ENCODE peak calls at places on chromosomes 3 and 15, in five cellular contexts. One of them, this sample, is unnamed.

GRCh38 chr15:65021475-65021874 is 8.0 kb downstream of the MTFMT start:
- DNase-seq in Caco-2: no peak
- DNase-seq in astrocyte of the hippocampus: no peak
- DNase-seq in left cardiac atrium: no peak
- DNase-seq in NCI-H446: no peak
- DNase-seq in this sample: no peak

GRCh38 chr3:148847351-148847750 is 17.7 kb upstream of the CPA3 start:
- DNase-seq in Caco-2: no peak
- DNase-seq in astrocyte of the hippocampus: peak; percentile 14
- DNase-seq in left cardiac atrium: no peak
- DNase-seq in NCI-H446: no peak
- DNase-seq in this sample: peak; percentile 44

GRCh38 chr3:65178703-65179102 is 490.9 kb upstream of the ADAMTS9 start:
- DNase-seq in Caco-2: no peak
- DNase-seq in astrocyte of the hippocampus: peak; percentile 85
- DNase-seq in left cardiac atrium: no peak
- DNase-seq in NCI-H446: no peak
- DNase-seq in this sample: peak; percentile 62

GRCh38 chr3:104273046-104273649 is 1093.6 kb upstream of the ALCAM start:
- DNase-seq in Caco-2: no peak
- DNase-seq in astrocyte of the hippocampus: peak; percentile 49
- DNase-seq in left cardiac atrium: no peak
- DNase-seq in NCI-H446: peak; percentile 25
- DNase-seq in this sample: peak; percentile 53

GRCh38 chr3:8984081-8984480 is 20.8 kb upstream of the RAD18 start:
- DNase-seq in Caco-2: no peak
- DNase-seq in astrocyte of the hippocampus: no peak
- DNase-seq in left cardiac atrium: no peak
- DNase-seq in NCI-H446: no peak
- DNase-seq in this sample: no peak

GRCh38 chr3:136247436-136247835 is 2.7 kb upstream of the PCCB start:
- DNase-seq in Caco-2: no peak
- DNase-seq in astrocyte of the hippocampus: no peak
- DNase-seq in left cardiac atrium: no peak
- DNase-seq in NCI-H446: no peak
- DNase-seq in this sample: no peak

GRCh38 chr3:81726735-81727134 is 34.7 kb downstream of the GBE1 start:
- DNase-seq in Caco-2: no peak
- DNase-seq in astrocyte of the hippocampus: no peak
- DNase-seq in left cardiac atrium: no peak
- DNase-seq in NCI-H446: no peak
- DNase-seq in this sample: peak; percentile 43

GRCh38 chr3:124850212-124850611 is 37.0 kb downstream of the ITGB5 start:
- DNase-seq in Caco-2: no peak
- DNase-seq in astrocyte of the hippocampus: peak; percentile 37
- DNase-seq in left cardiac atrium: no peak
- DNase-seq in NCI-H446: no peak
- DNase-seq in this sample: peak; percentile 21

GRCh38 chr3:30693470-30694120 is 87.2 kb downstream of the TGFBR2 start:
- DNase-seq in Caco-2: peak; percentile 65
- DNase-seq in astrocyte of the hippocampus: peak; percentile 84
- DNase-seq in left cardiac atrium: no peak
- DNase-seq in NCI-H446: peak; percentile 51
- DNase-seq in this sample: peak; percentile 72

GRCh38 chr15:25909325-25909724 is 46.2 kb upstream of the ATP10A start:
- DNase-seq in Caco-2: no peak
- DNase-seq in astrocyte of the hippocampus: no peak
- DNase-seq in left cardiac atrium: no peak
- DNase-seq in NCI-H446: no peak
- DNase-seq in this sample: no peak

GRCh38 chr3:110708166-110708565 is 363.4 kb upstream of the NECTIN3 start:
- DNase-seq in Caco-2: no peak
- DNase-seq in astrocyte of the hippocampus: peak; percentile 58
- DNase-seq in left cardiac atrium: no peak
- DNase-seq in NCI-H446: no peak
- DNase-seq in this sample: peak; percentile 15

GRCh38 chr3:81886081-81886480 is 124.6 kb upstream of the GBE1 start:
- DNase-seq in Caco-2: no peak
- DNase-seq in astrocyte of the hippocampus: no peak
- DNase-seq in left cardiac atrium: no peak
- DNase-seq in NCI-H446: no peak
- DNase-seq in this sample: no peak

GRCh38 chr3:106534206-106534605 is 665.4 kb upstream of the CBLB start:
- DNase-seq in Caco-2: no peak
- DNase-seq in astrocyte of the hippocampus: peak; percentile 91
- DNase-seq in left cardiac atrium: no peak
- DNase-seq in NCI-H446: no peak
- DNase-seq in this sample: peak; percentile 94

GRCh38 chr15:88015228-88015860 is 241.2 kb downstream of the NTRK3 start:
- DNase-seq in Caco-2: no peak
- DNase-seq in astrocyte of the hippocampus: no peak
- DNase-seq in left cardiac atrium: peak; percentile 23
- DNase-seq in NCI-H446: no peak
- DNase-seq in this sample: no peak

GRCh38 chr3:184965639-184966430 is 153.9 kb downstream of the VPS8 start:
- DNase-seq in Caco-2: no peak
- DNase-seq in astrocyte of the hippocampus: no peak
- DNase-seq in left cardiac atrium: no peak
- DNase-seq in NCI-H446: no peak
- DNase-seq in this sample: no peak

GRCh38 chr3:186164696-186165095 is 55.8 kb upstream of the ETV5 start:
- DNase-seq in Caco-2: no peak
- DNase-seq in astrocyte of the hippocampus: no peak
- DNase-seq in left cardiac atrium: no peak
- DNase-seq in NCI-H446: no peak
- DNase-seq in this sample: no peak

GRCh38 chr15:66859688-66860253 is 157.7 kb downstream of the SMAD6 start:
- DNase-seq in Caco-2: no peak
- DNase-seq in astrocyte of the hippocampus: no peak
- DNase-seq in left cardiac atrium: no peak
- DNase-seq in NCI-H446: no peak
- DNase-seq in this sample: no peak

GRCh38 chr3:73727117-73727802 is 102.5 kb upstream of the PDZRN3 start:
- DNase-seq in Caco-2: no peak
- DNase-seq in astrocyte of the hippocampus: peak; percentile 79
- DNase-seq in left cardiac atrium: peak; percentile 21
- DNase-seq in NCI-H446: no peak
- DNase-seq in this sample: peak; percentile 95

GRCh38 chr15:40697916-40698315 is 2.9 kb downstream of the RAD51 start:
- DNase-seq in Caco-2: no peak
- DNase-seq in astrocyte of the hippocampus: no peak
- DNase-seq in left cardiac atrium: no peak
- DNase-seq in NCI-H446: no peak
- DNase-seq in this sample: no peak

GRCh38 chr3:151999936-152000335 is 126.5 kb downstream of the SUCNR1 start:
- DNase-seq in Caco-2: no peak
- DNase-seq in astrocyte of the hippocampus: no peak
- DNase-seq in left cardiac atrium: no peak
- DNase-seq in NCI-H446: no peak
- DNase-seq in this sample: no peak

GRCh38 chr15:40825661-40826088 is 2.8 kb downstream of the PPP1R14D start:
- DNase-seq in Caco-2: peak; percentile 81
- DNase-seq in astrocyte of the hippocampus: peak; percentile 73
- DNase-seq in left cardiac atrium: no peak
- DNase-seq in NCI-H446: no peak
- DNase-seq in this sample: peak; percentile 28

GRCh38 chr3:55165278-55165677 is 237.4 kb upstream of the LRTM1 start:
- DNase-seq in Caco-2: no peak
- DNase-seq in astrocyte of the hippocampus: no peak
- DNase-seq in left cardiac atrium: no peak
- DNase-seq in NCI-H446: no peak
- DNase-seq in this sample: peak; percentile 48

GRCh38 chr3:58237940-58238681 is 519 bp downstream of the ABHD6 start:
- DNase-seq in Caco-2: peak; percentile 72
- DNase-seq in astrocyte of the hippocampus: peak; percentile 37
- DNase-seq in left cardiac atrium: peak; percentile 67
- DNase-seq in NCI-H446: no peak
- DNase-seq in this sample: no peak

GRCh38 chr3:50333744-50334328 is 5.8 kb upstream of the TUSC2 start:
- DNase-seq in Caco-2: no peak
- DNase-seq in astrocyte of the hippocampus: no peak
- DNase-seq in left cardiac atrium: peak; percentile 80
- DNase-seq in NCI-H446: no peak
- DNase-seq in this sample: peak; percentile 62

GRCh38 chr3:33687406-33688010 is 30.5 kb downstream of the CLASP2 start:
- DNase-seq in Caco-2: no peak
- DNase-seq in astrocyte of the hippocampus: peak; percentile 58
- DNase-seq in left cardiac atrium: no peak
- DNase-seq in NCI-H446: no peak
- DNase-seq in this sample: peak; percentile 34

GRCh38 chr15:94056314-94056713 is 175.0 kb upstream of the MCTP2 start:
- DNase-seq in Caco-2: no peak
- DNase-seq in astrocyte of the hippocampus: peak; percentile 69
- DNase-seq in left cardiac atrium: no peak
- DNase-seq in NCI-H446: no peak
- DNase-seq in this sample: peak; percentile 84

GRCh38 chr3:134327594-134327975 is 46.7 kb downstream of the AMOTL2 start:
- DNase-seq in Caco-2: no peak
- DNase-seq in astrocyte of the hippocampus: peak; percentile 71
- DNase-seq in left cardiac atrium: no peak
- DNase-seq in NCI-H446: no peak
- DNase-seq in this sample: peak; percentile 81

GRCh38 chr3:193946945-193947344 is 189.0 kb upstream of the HES1 start:
- DNase-seq in Caco-2: no peak
- DNase-seq in astrocyte of the hippocampus: peak; percentile 11
- DNase-seq in left cardiac atrium: no peak
- DNase-seq in NCI-H446: no peak
- DNase-seq in this sample: no peak

GRCh38 chr3:155984791-155985417 is 114.5 kb downstream of the GMPS start:
- DNase-seq in Caco-2: no peak
- DNase-seq in astrocyte of the hippocampus: no peak
- DNase-seq in left cardiac atrium: no peak
- DNase-seq in NCI-H446: no peak
- DNase-seq in this sample: no peak

GRCh38 chr15:85795320-85795668 is 569 bp upstream of the KLHL25 start:
- DNase-seq in Caco-2: no peak
- DNase-seq in astrocyte of the hippocampus: no peak
- DNase-seq in left cardiac atrium: no peak
- DNase-seq in NCI-H446: no peak
- DNase-seq in this sample: no peak

GRCh38 chr3:40623567-40623966 is 98.8 kb downstream of the ZNF621 start:
- DNase-seq in Caco-2: no peak
- DNase-seq in astrocyte of the hippocampus: no peak
- DNase-seq in left cardiac atrium: no peak
- DNase-seq in NCI-H446: no peak
- DNase-seq in this sample: peak; percentile 14

GRCh38 chr3:152554980-152555379 is 280.0 kb upstream of the P2RY1 start:
- DNase-seq in Caco-2: no peak
- DNase-seq in astrocyte of the hippocampus: peak; percentile 20
- DNase-seq in left cardiac atrium: no peak
- DNase-seq in NCI-H446: no peak
- DNase-seq in this sample: peak; percentile 69

GRCh38 chr3:169104541-169104940 is 559.0 kb downstream of the MECOM start:
- DNase-seq in Caco-2: no peak
- DNase-seq in astrocyte of the hippocampus: peak; percentile 81
- DNase-seq in left cardiac atrium: no peak
- DNase-seq in NCI-H446: no peak
- DNase-seq in this sample: peak; percentile 88

GRCh38 chr3:43632269-43632733 is 10.5 kb upstream of the ANO10 start:
- DNase-seq in Caco-2: no peak
- DNase-seq in astrocyte of the hippocampus: peak; percentile 58
- DNase-seq in left cardiac atrium: no peak
- DNase-seq in NCI-H446: no peak
- DNase-seq in this sample: peak; percentile 85

GRCh38 chr3:12232785-12233317 is 56.0 kb upstream of the PPARG start:
- DNase-seq in Caco-2: no peak
- DNase-seq in astrocyte of the hippocampus: no peak
- DNase-seq in left cardiac atrium: no peak
- DNase-seq in NCI-H446: no peak
- DNase-seq in this sample: no peak

GRCh38 chr15:56718560-56718959 is 14.7 kb downstream of the ZNF280D start:
- DNase-seq in Caco-2: no peak
- DNase-seq in astrocyte of the hippocampus: no peak
- DNase-seq in left cardiac atrium: no peak
- DNase-seq in NCI-H446: no peak
- DNase-seq in this sample: no peak

GRCh38 chr15:101011582-101011981 is 92.4 kb downstream of the LRRK1 start:
- DNase-seq in Caco-2: no peak
- DNase-seq in astrocyte of the hippocampus: no peak
- DNase-seq in left cardiac atrium: no peak
- DNase-seq in NCI-H446: no peak
- DNase-seq in this sample: no peak

GRCh38 chr3:10964537-10965167 is 27.9 kb upstream of the SLC6A1 start:
- DNase-seq in Caco-2: peak; percentile 46
- DNase-seq in astrocyte of the hippocampus: peak; percentile 49
- DNase-seq in left cardiac atrium: no peak
- DNase-seq in NCI-H446: no peak
- DNase-seq in this sample: no peak

GRCh38 chr3:124829175-124829818 is 57.9 kb downstream of the ITGB5 start:
- DNase-seq in Caco-2: no peak
- DNase-seq in astrocyte of the hippocampus: no peak
- DNase-seq in left cardiac atrium: peak; percentile 49
- DNase-seq in NCI-H446: no peak
- DNase-seq in this sample: no peak

This sample was measured in astrocyte of the spinal cord.